ENCODE peak calls at places on chromosome 10, in four cellular contexts. R, F, Z and C are unnamed samples.

GRCh38 chr10:4725917-4726606 is 99.9 kb upstream of the AKR1E2 start:
- DNase-seq in R (no peak), Z (no peak), F (peak), C (no peak)

GRCh38 chr10:109062371-109062770 is 860.9 kb downstream of the XPNPEP1 start:
- DNase-seq in Z (no peak), F (no peak), R (no peak), C (no peak)

GRCh38 chr10:11336703-11337102 is 274.7 kb downstream of the USP6NL start:
- DNase-seq in R (no peak), Z (peak), F (no peak), C (no peak)

GRCh38 chr10:131167036-131167860 is 144.3 kb downstream of the TCERG1L start:
- DNase-seq in F (no peak), Z (peak), R (no peak), C (no peak)

GRCh38 chr10:1938317-1938716 is 201.0 kb upstream of the ADARB2 start:
- DNase-seq in F (no peak), R (no peak), Z (no peak), C (no peak)

GRCh38 chr10:57145548-57145947 is 784.5 kb upstream of the ZWINT start:
- DNase-seq in F (no peak), R (no peak), Z (no peak), C (no peak)

GRCh38 chr10:8159628-8160165 is 105.2 kb downstream of the GATA3 start:
- DNase-seq in R (no peak), F (peak), Z (no peak), C (no peak)

GRCh38 chr10:23968296-23968695 is 240.6 kb upstream of the KIAA1217 start:
- DNase-seq in R (no peak), Z (no peak), F (peak), C (no peak)

GRCh38 chr10:69914373-69915268 is 112.9 kb downstream of the COL13A1 start:
- DNase-seq in Z (peak), F (no peak), R (peak), C (peak)

GRCh38 chr10:126373982-126374381 is 14.3 kb downstream of the ADAM12 start:
- DNase-seq in Z (no peak), F (no peak), R (no peak), C (no peak)

GRCh38 chr10:109886788-109887155 is 36.5 kb downstream of the XPNPEP1 start:
- DNase-seq in R (no peak), Z (no peak), F (no peak), C (no peak)

GRCh38 chr10:113788604-113789083 is 37.2 kb downstream of the PLEKHS1 start:
- DNase-seq in F (peak), Z (no peak), R (no peak), C (no peak)

GRCh38 chr10:75350791-75351190 is 50.8 kb downstream of the ZNF503 start:
- DNase-seq in Z (no peak), R (no peak), F (no peak), C (no peak)

GRCh38 chr10:6567203-6567703 is 12.8 kb downstream of the PRKCQ start:
- DNase-seq in R (no peak), Z (no peak), F (no peak), C (no peak)

GRCh38 chr10:30080161-30080560 is 20.8 kb upstream of the JCAD start:
- DNase-seq in R (no peak), F (no peak), Z (no peak), C (no peak)

GRCh38 chr10:89391882-89392756 is at the start of gene IFIT1:
- DNase-seq in F (peak), Z (peak), R (peak), C (no peak)

GRCh38 chr10:65793738-65794425 is 1132.0 kb upstream of the LRRTM3 start:
- DNase-seq in F (no peak), R (no peak), Z (no peak), C (no peak)

GRCh38 chr10:5502903-5503835 is 3.8 kb upstream of the CALML5 start:
- DNase-seq in Z (no peak), R (no peak), F (peak), C (no peak)

GRCh38 chr10:57017356-57018037 is 656.4 kb upstream of the ZWINT start:
- DNase-seq in Z (no peak), R (no peak), F (no peak), C (no peak)

GRCh38 chr10:58212622-58213021 is 55.1 kb downstream of the IPMK start:
- DNase-seq in F (no peak), R (no peak), Z (no peak), C (no peak)

GRCh38 chr10:51092402-51092801 is 18.1 kb downstream of the PRKG1 start:
- DNase-seq in F (no peak), R (no peak), Z (no peak), C (no peak)

GRCh38 chr10:21130108-21130507 is 233.0 kb upstream of the NEBL start:
- DNase-seq in R (no peak), Z (no peak), F (no peak), C (no peak)

GRCh38 chr10:119817991-119818888 is 54.4 kb downstream of the MCMBP start:
- DNase-seq in F (no peak), R (peak), Z (no peak), C (no peak)

GRCh38 chr10:33483124-33483794 is 148.8 kb upstream of the NRP1 start:
- DNase-seq in Z (no peak), F (no peak), R (no peak), C (no peak)

GRCh38 chr10:43396928-43397624 is 11.9 kb downstream of the HNRNPF start:
- DNase-seq in F (no peak), Z (peak), R (peak), C (peak)

GRCh38 chr10:73095479-73096021 is 1.1 kb downstream of the P4HA1 start:
- DNase-seq in F (no peak), R (peak), Z (peak), C (peak)

GRCh38 chr10:63605568-63605967 is 84.4 kb downstream of the REEP3 start:
- DNase-seq in Z (no peak), F (no peak), R (no peak), C (no peak)

GRCh38 chr10:130985158-130985753 is 326.3 kb downstream of the TCERG1L start:
- DNase-seq in Z (peak), R (no peak), F (no peak), C (no peak)

GRCh38 chr10:71638087-71638576 is 81.4 kb downstream of the C10orf105 start:
- DNase-seq in R (no peak), F (no peak), Z (no peak), C (no peak)

GRCh38 chr10:535953-536352 is 153.5 kb downstream of the DIP2C start:
- DNase-seq in F (no peak), R (no peak), Z (no peak), C (no peak)

GRCh38 chr10:132293416-132294195 is 14.1 kb downstream of the STK32C start:
- DNase-seq in Z (no peak), F (no peak), R (peak), C (no peak)

GRCh38 chr10:44510716-44511115 is 125.8 kb upstream of the CXCL12 start:
- DNase-seq in Z (no peak), R (no peak), F (peak), C (no peak)

GRCh38 chr10:48792687-48793096 is 108.0 kb downstream of the WDFY4 start:
- DNase-seq in F (peak), R (no peak), Z (no peak), C (no peak)